ENCODE peak calls at places on chromosomes 13 and 19, in six cellular contexts. One of them, this sample, is unnamed.

GRCh38 chr19:58538257-58539168 is 5.4 kb upstream of the TRIM28 start:
- DNase-seq in GM12892: no peak
- DNase-seq in K562: no peak
- DNase-seq in HepG2: no peak
- DNase-seq in GM12878: no peak
- DNase-seq in H1: no peak
- DNase-seq in this sample: no peak

GRCh38 chr13:112207124-112207523 is 140.2 kb downstream of the SOX1 start:
- DNase-seq in HepG2: no peak
- DNase-seq in K562: no peak
- DNase-seq in GM12892: no peak
- DNase-seq in H1: no peak
- DNase-seq in GM12878: no peak
- DNase-seq in this sample: no peak

GRCh38 chr19:51614789-51615188 is 15.4 kb downstream of the SIGLEC5 start:
- DNase-seq in GM12878: no peak
- DNase-seq in H1: no peak
- DNase-seq in K562: no peak
- DNase-seq in GM12892: no peak
- DNase-seq in HepG2: no peak
- DNase-seq in this sample: no peak

GRCh38 chr19:18418034-18418724 is 1.0 kb upstream of the SSBP4 start:
- DNase-seq in H1: no peak
- DNase-seq in GM12892: no peak
- DNase-seq in HepG2: no peak
- DNase-seq in K562: no peak
- DNase-seq in GM12878: no peak
- DNase-seq in this sample: no peak

GRCh38 chr13:27353166-27353583 is 71.2 kb upstream of the GTF3A start:
- DNase-seq in GM12892: peak
- DNase-seq in K562: no peak
- DNase-seq in H1: no peak
- DNase-seq in HepG2: peak
- DNase-seq in GM12878: peak
- DNase-seq in this sample: peak

GRCh38 chr13:60627071-60627686 is 230.2 kb downstream of the TDRD3 start:
- DNase-seq in GM12892: no peak
- DNase-seq in HepG2: peak
- DNase-seq in K562: peak
- DNase-seq in H1: peak
- DNase-seq in GM12878: no peak
- DNase-seq in this sample: peak

GRCh38 chr19:17324357-17325114 is 10.1 kb downstream of the ANO8 start:
- DNase-seq in H1: no peak
- DNase-seq in HepG2: no peak
- DNase-seq in K562: no peak
- DNase-seq in GM12878: no peak
- DNase-seq in GM12892: no peak
- DNase-seq in this sample: no peak

GRCh38 chr19:33156354-33156753 is 24.4 kb downstream of the WDR88 start:
- DNase-seq in H1: no peak
- DNase-seq in K562: no peak
- DNase-seq in GM12878: no peak
- DNase-seq in GM12892: no peak
- DNase-seq in HepG2: peak
- DNase-seq in this sample: no peak

GRCh38 chr13:30319130-30319529 is 11.8 kb upstream of the KATNAL1 start:
- DNase-seq in GM12878: no peak
- DNase-seq in K562: no peak
- DNase-seq in HepG2: no peak
- DNase-seq in H1: no peak
- DNase-seq in GM12892: no peak
- DNase-seq in this sample: no peak

GRCh38 chr19:4567584-4568071 is 8.1 kb upstream of the SEMA6B start:
- DNase-seq in H1: peak
- DNase-seq in GM12878: no peak
- DNase-seq in HepG2: peak
- DNase-seq in GM12892: no peak
- DNase-seq in K562: peak
- DNase-seq in this sample: no peak

GRCh38 chr13:112767506-112768471 is 78.0 kb downstream of the ATP11A start:
- DNase-seq in K562: no peak
- DNase-seq in GM12878: peak
- DNase-seq in GM12892: peak
- DNase-seq in HepG2: no peak
- DNase-seq in H1: no peak
- DNase-seq in this sample: peak

GRCh38 chr13:71218960-71219359 is 648.0 kb downstream of the DACH1 start:
- DNase-seq in GM12892: no peak
- DNase-seq in GM12878: no peak
- DNase-seq in K562: no peak
- DNase-seq in H1: no peak
- DNase-seq in HepG2: peak
- DNase-seq in this sample: no peak

GRCh38 chr13:113758651-113759524 is at the start of gene TMEM255B:
- DNase-seq in H1: no peak
- DNase-seq in GM12878: no peak
- DNase-seq in K562: peak
- DNase-seq in HepG2: no peak
- DNase-seq in GM12892: peak
- DNase-seq in this sample: peak

GRCh38 chr19:47143322-47144073 is 12.9 kb downstream of the SAE1 start:
- DNase-seq in H1: no peak
- DNase-seq in HepG2: no peak
- DNase-seq in K562: no peak
- DNase-seq in GM12878: no peak
- DNase-seq in GM12892: no peak
- DNase-seq in this sample: no peak

GRCh38 chr13:22561581-22561980 is 619.2 kb upstream of the SGCG start:
- DNase-seq in H1: no peak
- DNase-seq in HepG2: no peak
- DNase-seq in GM12878: no peak
- DNase-seq in K562: no peak
- DNase-seq in GM12892: no peak
- DNase-seq in this sample: no peak

GRCh38 chr19:46550684-46551083 is 50.4 kb upstream of the CALM3 start:
- DNase-seq in HepG2: no peak
- DNase-seq in K562: no peak
- DNase-seq in GM12878: no peak
- DNase-seq in GM12892: no peak
- DNase-seq in H1: no peak
- DNase-seq in this sample: no peak

GRCh38 chr13:31310356-31310755 is 110.6 kb downstream of the B3GLCT start:
- DNase-seq in GM12878: no peak
- DNase-seq in K562: no peak
- DNase-seq in H1: no peak
- DNase-seq in GM12892: no peak
- DNase-seq in HepG2: no peak
- DNase-seq in this sample: no peak

GRCh38 chr19:45646345-45646698 is 7.1 kb upstream of the EML2 start:
- DNase-seq in GM12878: no peak
- DNase-seq in K562: no peak
- DNase-seq in HepG2: no peak
- DNase-seq in GM12892: no peak
- DNase-seq in H1: no peak
- DNase-seq in this sample: no peak

GRCh38 chr19:47002106-47002766 is 17.4 kb upstream of the NPAS1 start:
- DNase-seq in HepG2: no peak
- DNase-seq in GM12878: no peak
- DNase-seq in K562: no peak
- DNase-seq in H1: no peak
- DNase-seq in GM12892: no peak
- DNase-seq in this sample: no peak

GRCh38 chr13:32581177-32581786 is 5.0 kb upstream of the PDS5B start:
- DNase-seq in K562: no peak
- DNase-seq in H1: no peak
- DNase-seq in GM12892: no peak
- DNase-seq in GM12878: no peak
- DNase-seq in HepG2: peak
- DNase-seq in this sample: no peak

GRCh38 chr19:15563325-15563794 is 51.7 kb upstream of the CYP4F8 start:
- DNase-seq in HepG2: peak
- DNase-seq in GM12878: no peak
- DNase-seq in GM12892: no peak
- DNase-seq in H1: no peak
- DNase-seq in K562: no peak
- DNase-seq in this sample: no peak

GRCh38 chr19:41784337-41785239 is 11.8 kb upstream of the CEACAM3 start:
- DNase-seq in HepG2: no peak
- DNase-seq in K562: no peak
- DNase-seq in GM12878: no peak
- DNase-seq in H1: no peak
- DNase-seq in GM12892: no peak
- DNase-seq in this sample: no peak

GRCh38 chr13:42762917-42763316 is 18.5 kb upstream of the FAM216B start:
- DNase-seq in H1: no peak
- DNase-seq in K562: no peak
- DNase-seq in GM12892: no peak
- DNase-seq in GM12878: no peak
- DNase-seq in HepG2: no peak
- DNase-seq in this sample: no peak

GRCh38 chr19:38213911-38214625 is 10.0 kb downstream of the DPF1 start:
- DNase-seq in H1: no peak
- DNase-seq in HepG2: no peak
- DNase-seq in GM12892: no peak
- DNase-seq in GM12878: peak
- DNase-seq in K562: no peak
- DNase-seq in this sample: no peak

GRCh38 chr19:4390017-4390861 is 10.1 kb downstream of the SH3GL1 start:
- DNase-seq in HepG2: no peak
- DNase-seq in K562: no peak
- DNase-seq in GM12892: no peak
- DNase-seq in GM12878: no peak
- DNase-seq in H1: peak
- DNase-seq in this sample: no peak

GRCh38 chr13:113930711-113931637 is 42.9 kb downstream of the C13orf46 start:
- DNase-seq in H1: no peak
- DNase-seq in HepG2: no peak
- DNase-seq in GM12892: peak
- DNase-seq in K562: no peak
- DNase-seq in GM12878: peak
- DNase-seq in this sample: no peak

GRCh38 chr19:37963190-37963947 is 56.4 kb downstream of the SIPA1L3 start:
- DNase-seq in GM12892: no peak
- DNase-seq in H1: no peak
- DNase-seq in HepG2: peak
- DNase-seq in GM12878: no peak
- DNase-seq in K562: no peak
- DNase-seq in this sample: no peak

GRCh38 chr19:45016388-45017314 is 15.4 kb downstream of the RELB start:
- DNase-seq in GM12878: peak
- DNase-seq in HepG2: peak
- DNase-seq in GM12892: peak
- DNase-seq in K562: peak
- DNase-seq in H1: no peak
- DNase-seq in this sample: peak

GRCh38 chr19:3801412-3802096 is 15.4 kb upstream of the MATK start:
- DNase-seq in HepG2: no peak
- DNase-seq in H1: no peak
- DNase-seq in GM12892: no peak
- DNase-seq in K562: peak
- DNase-seq in GM12878: no peak
- DNase-seq in this sample: no peak

GRCh38 chr13:59962343-59962742 is 201.4 kb downstream of the DIAPH3 start:
- DNase-seq in GM12878: no peak
- DNase-seq in H1: no peak
- DNase-seq in HepG2: no peak
- DNase-seq in GM12892: no peak
- DNase-seq in K562: no peak
- DNase-seq in this sample: no peak

GRCh38 chr19:8017808-8018207 is 12.4 kb upstream of the ELAVL1 start:
- DNase-seq in GM12878: no peak
- DNase-seq in K562: peak
- DNase-seq in H1: no peak
- DNase-seq in GM12892: peak
- DNase-seq in HepG2: peak
- DNase-seq in this sample: peak
- TF ChIP-seq TAF1 in GM12878: no peak
- TF ChIP-seq TAF1 in K562: no peak
- TF ChIP-seq TAF1 in H1: no peak
- TF ChIP-seq TAF1 in GM12892: no peak
- TF ChIP-seq TAF1 in HepG2: no peak
- TF ChIP-seq TAF1 in this sample: no peak

DNA sequence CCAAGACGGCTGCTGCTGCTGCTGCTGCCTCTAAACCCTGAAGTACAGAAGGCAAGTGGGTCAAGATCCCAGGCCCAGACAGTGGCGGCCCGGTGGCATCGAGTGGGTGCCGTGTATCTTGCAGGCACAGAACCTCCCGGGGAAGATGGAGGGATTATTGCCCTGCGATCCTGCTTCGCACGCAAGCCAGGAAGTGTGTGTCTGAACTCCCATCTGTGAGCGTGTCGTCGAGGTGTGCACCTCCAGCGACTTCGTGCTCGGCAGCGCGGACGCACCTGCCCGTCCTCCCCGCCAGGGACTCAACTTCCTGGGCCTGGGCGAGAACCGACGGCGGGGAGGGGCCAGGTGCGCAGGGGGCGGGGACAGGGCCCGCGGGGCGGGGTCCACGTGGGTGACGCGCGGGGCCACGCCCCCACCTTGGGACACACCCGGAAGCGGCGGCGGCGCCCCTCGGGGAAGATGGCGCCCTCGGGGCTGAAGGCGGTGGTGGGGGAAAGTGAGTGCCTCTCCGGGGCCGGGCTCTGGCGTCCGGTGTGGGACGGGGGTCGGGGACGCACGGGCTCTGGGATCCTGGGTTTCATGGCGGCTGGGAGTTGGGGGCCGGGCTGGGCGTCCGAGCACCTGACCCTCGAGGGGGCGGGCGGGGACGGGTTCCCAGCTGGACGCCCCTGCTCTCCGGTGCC is at the start of gene STXBP2:
- DNase-seq in H1: peak
- DNase-seq in K562: peak
- DNase-seq in GM12892: peak
- DNase-seq in GM12878: peak
- DNase-seq in HepG2: peak
- DNase-seq in this sample: peak
- TF ChIP-seq POLR2AphosphoS5 in H1: peak
- TF ChIP-seq POLR2AphosphoS5 in K562: peak
- TF ChIP-seq POLR2AphosphoS5 in GM12892: peak
- TF ChIP-seq POLR2AphosphoS5 in GM12878: peak
- TF ChIP-seq POLR2AphosphoS5 in HepG2: peak
- TF ChIP-seq POLR2AphosphoS5 in this sample: peak

GRCh38 chr19:48568345-48568886 is 16.4 kb downstream of the SULT2B1 start:
- DNase-seq in H1: no peak
- DNase-seq in K562: peak
- DNase-seq in HepG2: peak
- DNase-seq in GM12892: no peak
- DNase-seq in GM12878: no peak
- DNase-seq in this sample: no peak
- TF ChIP-seq POLR2A in H1: peak
- TF ChIP-seq POLR2A in K562: no peak
- TF ChIP-seq POLR2A in HepG2: no peak
- TF ChIP-seq POLR2A in GM12892: no peak
- TF ChIP-seq POLR2A in GM12878: no peak
- TF ChIP-seq POLR2A in this sample: no peak

DNA sequence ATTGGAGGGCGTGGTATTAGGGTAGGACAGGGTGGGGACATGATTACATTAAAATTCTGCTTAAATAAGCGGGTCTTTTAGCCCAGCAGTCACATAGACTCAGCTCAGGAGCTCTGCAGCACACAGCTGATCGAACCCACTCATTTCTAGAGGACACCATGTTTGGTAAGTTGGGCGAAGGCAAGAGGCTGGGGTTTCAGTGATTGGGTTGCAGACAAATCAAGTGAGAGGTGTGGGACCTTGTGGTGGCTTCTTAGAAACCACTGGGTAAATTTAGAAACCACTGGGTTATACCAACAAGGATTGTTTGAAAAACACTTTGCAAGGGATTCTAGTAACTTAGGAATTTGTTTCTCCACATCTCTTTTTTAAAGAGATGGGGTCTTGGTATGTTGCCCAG is at the start of gene LEUTX:
- DNase-seq in H1: no peak
- DNase-seq in HepG2: no peak
- DNase-seq in K562: no peak
- DNase-seq in GM12878: peak
- DNase-seq in GM12892: no peak
- DNase-seq in this sample: peak
- TF ChIP-seq TAF1 in H1: no peak
- TF ChIP-seq TAF1 in HepG2: no peak
- TF ChIP-seq TAF1 in K562: no peak
- TF ChIP-seq TAF1 in GM12878: no peak
- TF ChIP-seq TAF1 in GM12892: no peak
- TF ChIP-seq TAF1 in this sample: no peak